ENCODE peak calls at places on chromosome 20, in seven cellular contexts. V is IMR-90, A is neuronal stem cell, Q is mesenchymal stem cell, R is mesendoderm, O is trophoblast cell, B is H1. G is an unnamed sample.

GRCh38 chr20:64079273-64080012 is at the start of gene RGS19:
- DNase-seq in V (peak), A (peak), Q (no peak), R (peak), O (no peak), B (no peak), G (peak)

GRCh38 chr20:41862023-41862422 is 243.8 kb upstream of the CHD6 start:
- DNase-seq in V (no peak), A (peak), Q (no peak), R (peak), O (no peak), B (no peak), G (peak)

GRCh38 chr20:34525342-34525708 is 9.1 kb downstream of the DYNLRB1 start:
- DNase-seq in V (no peak), A (no peak), Q (no peak), R (no peak), O (no peak), B (no peak), G (no peak)

GRCh38 chr20:48070961-48071645 is 285.8 kb upstream of the SULF2 start:
- DNase-seq in V (no peak), A (no peak), Q (no peak), R (no peak), O (no peak), B (no peak), G (no peak)

GRCh38 chr20:50320005-50320909 is 129.6 kb downstream of the CEBPB start:
- DNase-seq in V (no peak), A (no peak), Q (no peak), R (peak), O (no peak), B (no peak), G (no peak)

GRCh38 chr20:11626551-11626950 is 291.1 kb upstream of the BTBD3 start:
- DNase-seq in V (no peak), A (no peak), Q (no peak), R (no peak), O (no peak), B (no peak), G (no peak)

GRCh38 chr20:31695849-31696804 is 26.5 kb downstream of the BCL2L1 start:
- DNase-seq in V (peak), A (no peak), Q (peak), R (no peak), O (peak), B (no peak), G (no peak)

GRCh38 chr20:15498926-15499325 is 1074.3 kb downstream of the KIF16B start:
- DNase-seq in V (no peak), A (no peak), Q (peak), R (peak), O (no peak), B (no peak), G (no peak)

GRCh38 chr20:1417273-1417672 is 24.4 kb upstream of the FKBP1A start:
- DNase-seq in V (peak), A (no peak), Q (peak), R (peak), O (peak), B (no peak), G (no peak)
- H3K4me2 ChIP-seq in V (no peak), A (no peak), Q (no peak), R (no peak), O (no peak), B (no peak), G (no peak)

DNA sequence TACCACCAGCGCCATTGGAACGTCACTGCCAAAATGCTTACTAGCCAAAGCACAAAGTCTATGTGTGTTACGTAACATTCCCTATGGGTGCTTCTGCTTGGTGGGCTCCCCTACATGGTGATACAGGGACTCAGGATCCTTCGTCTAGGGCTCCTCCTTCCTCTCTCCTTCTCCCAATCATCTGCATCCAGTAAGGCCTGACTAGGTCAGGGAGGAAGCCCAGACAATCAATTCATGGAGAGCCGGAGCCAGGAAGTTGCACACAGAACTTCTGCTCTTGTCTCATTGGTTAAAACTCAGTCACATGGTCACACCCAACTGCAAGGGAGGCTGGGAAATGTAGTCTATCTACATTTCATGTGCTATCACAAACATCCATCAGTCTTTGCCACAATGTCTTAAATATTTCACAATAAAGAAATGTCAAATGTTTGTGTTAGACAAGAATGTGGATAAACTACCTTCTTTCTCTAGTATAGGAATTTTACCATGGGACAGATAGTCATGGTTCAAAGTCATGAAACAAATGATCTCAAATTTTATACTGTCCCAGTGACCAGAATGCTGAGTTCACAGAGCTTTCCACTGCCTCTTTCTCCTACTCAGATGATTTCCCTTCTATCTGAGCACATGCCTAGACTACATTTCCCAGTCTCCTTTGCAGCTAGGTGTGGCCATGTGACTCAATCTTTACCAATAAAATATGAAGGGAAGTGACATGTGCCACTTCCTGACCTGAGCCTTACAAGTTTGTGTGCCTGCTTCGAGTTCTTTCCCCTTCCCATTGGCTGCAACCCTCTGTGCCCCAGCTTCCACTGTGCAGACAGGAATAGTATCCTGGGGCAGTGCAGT is 9.3 kb upstream of the KCNK15 start:
- DNase-seq in V (peak), A (peak), Q (peak), R (peak), O (peak), B (peak), G (peak)
- H3K4ac ChIP-seq in V (peak), A (no peak), Q (no peak), R (no peak), O (no peak), B (no peak), G (no peak)

DNA sequence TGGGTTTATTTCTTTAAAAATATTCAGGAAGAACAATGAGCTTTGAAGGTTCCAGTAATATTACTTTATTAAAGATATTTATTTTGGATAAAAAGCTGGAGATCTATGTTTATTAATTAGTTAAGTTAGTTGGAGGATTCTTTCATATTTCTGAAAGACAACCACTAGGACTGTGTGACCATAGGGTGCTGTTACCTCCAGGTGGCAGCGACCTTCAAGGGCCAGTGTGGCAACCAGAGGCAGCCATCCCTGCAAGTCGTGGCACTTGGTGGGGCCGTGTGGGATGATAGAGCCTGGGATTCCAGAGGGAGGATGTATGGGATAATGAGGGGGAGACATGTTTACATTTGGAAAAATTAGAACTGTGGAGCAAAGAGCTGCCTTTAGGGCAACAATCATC is 95.5 kb upstream of the SCP2D1 start:
- DNase-seq in V (no peak), A (no peak), Q (no peak), R (peak), O (no peak), B (no peak), G (no peak)
- H3K4me2 ChIP-seq in V (no peak), A (no peak), Q (no peak), R (no peak), O (no peak), B (no peak), G (no peak)

GRCh38 chr20:62843656-62844055 is 18.0 kb downstream of the TCFL5 start:
- DNase-seq in V (no peak), A (no peak), Q (no peak), R (no peak), O (peak), B (no peak), G (no peak)
- H3K4ac ChIP-seq in V (no peak), A (no peak), Q (no peak), R (no peak), O (no peak), B (no peak), G (no peak)

GRCh38 chr20:5170341-5170740 is 43.5 kb downstream of the CDS2 start:
- DNase-seq in V (no peak), A (no peak), Q (no peak), R (no peak), O (no peak), B (no peak), G (no peak)

GRCh38 chr20:5171790-5172164 is 45.0 kb downstream of the CDS2 start:
- DNase-seq in V (no peak), A (no peak), Q (no peak), R (no peak), O (no peak), B (no peak), G (no peak)

GRCh38 chr20:5172903-5173463 is 46.2 kb downstream of the CDS2 start:
- DNase-seq in V (no peak), A (no peak), Q (no peak), R (no peak), O (no peak), B (no peak), G (no peak)

GRCh38 chr20:5172167-5172586 is 45.4 kb downstream of the CDS2 start:
- DNase-seq in V (no peak), A (no peak), Q (no peak), R (no peak), O (no peak), B (no peak), G (no peak)

GRCh38 chr20:5171074-5171789 is 44.4 kb downstream of the CDS2 start:
- DNase-seq in V (no peak), A (peak), Q (peak), R (peak), O (no peak), B (no peak), G (peak)
- H3K4me2 ChIP-seq in V (no peak), A (no peak), Q (no peak), R (no peak), O (no peak), B (peak), G (no peak)

GRCh38 chr20:46606817-46607190 is 44.5 kb downstream of the SLC13A3 start:
- DNase-seq in V (no peak), A (no peak), Q (no peak), R (no peak), O (no peak), B (no peak), G (no peak)
- H3K4ac ChIP-seq in V (no peak), A (no peak), Q (no peak), R (no peak), O (no peak), B (no peak), G (no peak)

DNA sequence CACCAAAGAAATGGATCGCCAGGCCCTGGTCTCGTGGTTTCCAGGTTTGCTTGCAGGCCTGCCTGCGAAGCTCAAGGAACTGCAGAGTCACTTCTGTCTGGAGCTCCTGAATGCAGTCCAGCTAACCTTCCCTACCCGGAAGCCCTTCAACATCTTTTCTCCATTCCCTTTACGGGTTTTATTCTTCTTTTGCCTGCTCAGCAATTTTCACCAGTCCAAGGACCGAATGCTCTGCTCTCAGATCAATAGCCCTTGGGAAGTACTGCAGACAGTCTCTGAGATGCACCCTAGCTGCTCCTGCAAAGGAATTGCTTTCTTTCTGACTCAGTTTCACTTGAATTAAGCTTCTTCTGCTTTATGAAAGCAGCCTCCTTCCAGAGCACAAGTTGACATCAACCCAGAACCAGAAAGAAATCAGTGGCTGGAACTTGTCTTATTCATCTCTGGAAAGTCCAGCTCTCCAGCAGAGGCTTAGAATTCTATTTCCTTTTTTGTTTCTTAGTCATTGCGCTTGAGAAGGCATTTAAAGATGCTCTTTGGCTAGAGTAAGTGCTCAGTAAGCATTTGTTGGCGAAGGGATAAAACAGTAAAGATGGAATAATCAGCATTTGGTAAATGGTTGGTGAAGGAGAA is 18.7 kb upstream of the YWHAB start:
- DNase-seq in V (no peak), A (no peak), Q (no peak), R (no peak), O (no peak), B (no peak), G (no peak)
- H3K4me2 ChIP-seq in V (no peak), A (no peak), Q (no peak), R (no peak), O (no peak), B (no peak), G (no peak)

DNA sequence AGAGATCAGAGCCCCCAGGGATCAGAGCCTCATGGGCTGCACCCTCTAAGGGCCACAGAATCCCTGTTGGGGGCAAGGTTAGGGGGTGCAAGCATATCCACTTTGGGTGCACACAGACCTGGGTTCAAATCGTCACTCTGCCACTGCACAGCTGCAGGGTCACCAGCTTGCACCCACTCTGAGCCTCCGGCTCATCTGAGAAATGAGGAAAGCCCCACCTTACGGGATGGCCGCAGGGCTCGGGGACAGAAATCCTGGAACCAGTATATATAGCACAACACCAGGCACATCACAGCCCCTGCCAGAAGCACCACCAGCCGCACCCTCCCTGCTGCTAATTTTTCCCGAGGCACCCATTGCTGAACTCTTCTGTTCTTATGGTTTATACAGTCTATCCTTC is 169.6 kb downstream of the NFATC2 start:
- DNase-seq in V (no peak), A (no peak), Q (no peak), R (no peak), O (no peak), B (no peak), G (no peak)
- H3K4ac ChIP-seq in V (no peak), A (no peak), Q (no peak), R (no peak), O (no peak), B (no peak), G (no peak)

G was measured in H9.